ENCODE peak calls at places on chromosome X, in four cellular contexts. One of them, this sample, is unnamed.

GRCh38 chrX:86935988-86936387 is 581.6 kb upstream of the KLHL4 start:
- DNase-seq in HepG2: no peak
- DNase-seq in GM12878: no peak
- DNase-seq in H1: no peak
- DNase-seq in this sample: no peak

GRCh38 chrX:112147206-112147605 is 64.6 kb upstream of the TRPC5 start:
- DNase-seq in HepG2: no peak
- DNase-seq in GM12878: no peak
- DNase-seq in H1: peak; percentile 45
- DNase-seq in this sample: peak; percentile 22

GRCh38 chrX:11386001-11386523 is 92.8 kb downstream of the AMELX start:
- DNase-seq in HepG2: no peak
- DNase-seq in GM12878: no peak
- DNase-seq in H1: no peak
- DNase-seq in this sample: no peak

GRCh38 chrX:14673764-14674163 is 144.4 kb downstream of the GLRA2 start:
- DNase-seq in HepG2: peak; percentile 39
- DNase-seq in GM12878: peak; percentile 70
- DNase-seq in H1: no peak
- DNase-seq in this sample: no peak

GRCh38 chrX:2513120-2513664 is 12.4 kb upstream of the DHRSX start:
- DNase-seq in HepG2: no peak
- DNase-seq in GM12878: no peak
- DNase-seq in H1: no peak
- DNase-seq in this sample: no peak

GRCh38 chrX:23478056-23478455 is 143.4 kb downstream of the PTCHD1 start:
- DNase-seq in HepG2: no peak
- DNase-seq in GM12878: no peak
- DNase-seq in H1: no peak
- DNase-seq in this sample: no peak

GRCh38 chrX:22135171-22135711 is 103.1 kb downstream of the PHEX start:
- DNase-seq in HepG2: no peak
- DNase-seq in GM12878: no peak
- DNase-seq in H1: no peak
- DNase-seq in this sample: no peak

GRCh38 chrX:5976332-5976731 is 252.3 kb downstream of the NLGN4X start:
- DNase-seq in HepG2: no peak
- DNase-seq in GM12878: no peak
- DNase-seq in H1: no peak
- DNase-seq in this sample: no peak

GRCh38 chrX:66110112-66110511 is 53.9 kb upstream of the HEPH start:
- DNase-seq in HepG2: no peak
- DNase-seq in GM12878: no peak
- DNase-seq in H1: no peak
- DNase-seq in this sample: no peak

GRCh38 chrX:15973941-15974340 is 119.3 kb upstream of the AP1S2 start:
- DNase-seq in HepG2: no peak
- DNase-seq in GM12878: no peak
- DNase-seq in H1: no peak
- DNase-seq in this sample: no peak

GRCh38 chrX:85052636-85053343 is 49.1 kb downstream of the APOOL start:
- DNase-seq in HepG2: no peak
- DNase-seq in GM12878: no peak
- DNase-seq in H1: no peak
- DNase-seq in this sample: peak; percentile 2

GRCh38 chrX:46433892-46434291 is 111.3 kb downstream of the ZNF674 start:
- DNase-seq in HepG2: no peak
- DNase-seq in GM12878: no peak
- DNase-seq in H1: no peak
- DNase-seq in this sample: no peak

GRCh38 chrX:33178218-33178617 is 33.1 kb downstream of the DMD start:
- DNase-seq in HepG2: no peak
- DNase-seq in GM12878: no peak
- DNase-seq in H1: no peak
- DNase-seq in this sample: no peak

GRCh38 chrX:42739258-42739657 is 38.7 kb downstream of the PPP1R2C start:
- DNase-seq in HepG2: no peak
- DNase-seq in GM12878: no peak
- DNase-seq in H1: no peak
- DNase-seq in this sample: no peak

GRCh38 chrX:86002076-86002896 is 45.1 kb downstream of the CHM start:
- DNase-seq in HepG2: peak; percentile 83
- DNase-seq in GM12878: no peak
- DNase-seq in H1: peak; percentile 61
- DNase-seq in this sample: peak; percentile 71

GRCh38 chrX:44816369-44816768 is 27.5 kb upstream of the DUSP21 start:
- DNase-seq in HepG2: no peak
- DNase-seq in GM12878: no peak
- DNase-seq in H1: no peak
- DNase-seq in this sample: no peak

GRCh38 chrX:14528629-14529287 is 578 bp upstream of the GLRA2 start:
- DNase-seq in HepG2: peak; percentile 10
- DNase-seq in GM12878: peak; percentile 4
- DNase-seq in H1: peak; percentile 81
- DNase-seq in this sample: peak; percentile 70

GRCh38 chrX:20461576-20461975 is 194.9 kb upstream of the RPS6KA3 start:
- DNase-seq in HepG2: no peak
- DNase-seq in GM12878: no peak
- DNase-seq in H1: no peak
- DNase-seq in this sample: no peak

GRCh38 chrX:123803331-123803983 is 56.4 kb upstream of the XIAP start:
- DNase-seq in HepG2: peak; percentile 97
- DNase-seq in GM12878: no peak
- DNase-seq in H1: no peak
- DNase-seq in this sample: no peak

GRCh38 chrX:149568701-149569296 is 18.5 kb downstream of the MAGEA9B start:
- DNase-seq in HepG2: no peak
- DNase-seq in GM12878: no peak
- DNase-seq in H1: no peak
- DNase-seq in this sample: no peak

GRCh38 chrX:129641941-129642340 is 12.8 kb downstream of the APLN start:
- DNase-seq in HepG2: no peak
- DNase-seq in GM12878: no peak
- DNase-seq in H1: no peak
- DNase-seq in this sample: no peak

GRCh38 chrX:120653000-120653399 is 23.1 kb upstream of the C1GALT1C1 start:
- DNase-seq in HepG2: no peak
- DNase-seq in GM12878: no peak
- DNase-seq in H1: no peak
- DNase-seq in this sample: no peak

GRCh38 chrX:40065291-40066046 is 32.3 kb downstream of the BCOR start:
- DNase-seq in HepG2: no peak
- DNase-seq in GM12878: no peak
- DNase-seq in H1: no peak
- DNase-seq in this sample: no peak

GRCh38 chrX:129772796-129773431 is 6.8 kb upstream of the SASH3 start:
- DNase-seq in HepG2: no peak
- DNase-seq in GM12878: peak; percentile 91
- DNase-seq in H1: no peak
- DNase-seq in this sample: no peak

GRCh38 chrX:3526749-3527148 is 180.3 kb upstream of the MXRA5 start:
- DNase-seq in HepG2: no peak
- DNase-seq in GM12878: no peak
- DNase-seq in H1: no peak
- DNase-seq in this sample: no peak

GRCh38 chrX:115909017-115909416 is 261.5 kb upstream of the AGTR2 start:
- DNase-seq in HepG2: no peak
- DNase-seq in GM12878: no peak
- DNase-seq in H1: no peak
- DNase-seq in this sample: no peak
- H3K9ac ChIP-seq in HepG2: no peak overlapping the region
- H3K9ac ChIP-seq in GM12878: no peak overlapping the region
- H3K9ac ChIP-seq in H1: no peak overlapping the region
- H3K9ac ChIP-seq in this sample: no peak overlapping the region

GRCh38 chrX:131816551-131817136 is 206.5 kb upstream of the STK26 start:
- DNase-seq in HepG2: no peak
- DNase-seq in GM12878: peak; percentile 90
- DNase-seq in H1: no peak
- DNase-seq in this sample: no peak

GRCh38 chrX:131818297-131818936 is 204.7 kb upstream of the STK26 start:
- DNase-seq in HepG2: no peak
- DNase-seq in GM12878: no peak
- DNase-seq in H1: no peak
- DNase-seq in this sample: no peak

GRCh38 chrX:131812847-131813825 is 210.0 kb upstream of the STK26 start:
- DNase-seq in HepG2: no peak
- DNase-seq in GM12878: peak; percentile 92
- DNase-seq in H1: no peak
- DNase-seq in this sample: no peak
- TF ChIP-seq SUZ12 in HepG2: no peak
- TF ChIP-seq SUZ12 in GM12878: no peak
- TF ChIP-seq SUZ12 in H1: no peak
- TF ChIP-seq SUZ12 in this sample: no peak

DNA sequence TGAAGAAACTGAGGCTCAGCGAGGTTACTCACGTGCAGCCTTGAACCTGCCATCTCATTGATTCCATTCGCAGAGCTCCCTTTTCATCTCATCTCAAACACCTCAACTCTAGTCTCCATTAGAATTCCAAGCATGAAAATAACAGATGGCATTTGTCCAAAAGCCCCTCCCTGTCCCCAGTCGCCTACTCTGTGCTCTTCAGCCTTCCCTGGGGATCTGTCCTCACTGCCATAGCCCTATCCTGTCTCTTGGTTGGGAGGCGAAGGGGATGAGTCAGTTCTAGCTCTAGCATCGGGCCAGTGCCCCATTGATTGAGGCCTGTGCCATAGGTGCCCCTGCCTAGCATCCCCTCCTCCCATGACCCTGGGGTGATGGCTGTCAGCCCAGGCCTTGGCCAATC is 134.0 kb upstream of the PJA1 start:
- DNase-seq in HepG2: no peak
- DNase-seq in GM12878: no peak
- DNase-seq in H1: no peak
- DNase-seq in this sample: no peak
- H3K4me1 ChIP-seq in HepG2: no peaks in the 10 kb centered on the region
- H3K4me1 ChIP-seq in GM12878: no peaks in the 10 kb centered on the region
- H3K4me1 ChIP-seq in H1: no peaks in the 10 kb centered on the region
- H3K4me1 ChIP-seq in this sample: peaks cover 2% of the 10 kb centered on the region

DNA sequence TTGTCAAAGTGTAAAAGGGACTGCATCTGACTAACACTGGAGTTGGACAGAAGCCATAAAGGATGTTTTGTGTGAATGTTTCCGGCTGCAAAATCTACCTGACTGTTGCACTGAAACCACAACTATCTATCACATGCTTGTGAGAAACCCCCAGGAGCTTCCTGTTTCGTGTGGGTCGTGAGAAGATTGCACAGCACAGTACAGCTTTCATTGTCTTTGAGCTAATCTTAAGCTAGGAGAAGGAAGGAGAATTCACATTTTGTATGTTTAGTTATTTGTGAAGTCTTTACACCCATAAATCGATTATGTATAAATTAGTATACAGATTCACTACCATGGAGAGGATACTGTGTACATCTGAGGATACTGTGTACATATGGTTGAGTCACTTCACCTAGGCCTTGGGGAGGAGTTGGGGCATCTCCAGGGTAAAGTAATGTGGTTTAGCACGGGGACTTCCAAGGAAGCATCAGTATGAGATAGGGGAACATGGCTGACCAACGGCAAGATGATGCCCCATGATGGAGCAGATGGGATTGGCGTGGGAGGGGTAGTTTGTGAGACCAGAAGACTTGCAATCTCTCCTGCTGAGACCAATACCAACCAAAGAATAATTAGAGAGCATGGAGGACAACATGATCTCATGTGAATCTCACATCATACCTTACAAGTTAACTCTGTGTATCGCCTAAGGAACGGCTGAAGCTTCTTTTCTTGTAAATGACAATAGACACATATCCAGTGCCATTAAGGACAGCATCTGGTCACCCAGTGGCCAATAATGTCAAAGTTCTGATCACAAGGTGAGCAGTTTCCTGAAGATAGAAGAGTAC is 43.1 kb upstream of the FAM9C start:
- DNase-seq in HepG2: no peak
- DNase-seq in GM12878: peak; percentile 99
- DNase-seq in H1: no peak
- DNase-seq in this sample: no peak
- H3K9ac ChIP-seq in HepG2: no peak overlapping the region
- H3K9ac ChIP-seq in GM12878: peak overlapping the region; percentile 85
- H3K9ac ChIP-seq in H1: no peak overlapping the region
- H3K9ac ChIP-seq in this sample: no peak overlapping the region

GRCh38 chrX:17788439-17788838 is 51.1 kb downstream of the SCML1 start:
- DNase-seq in HepG2: peak; percentile 5
- DNase-seq in GM12878: no peak
- DNase-seq in H1: peak; percentile 55
- DNase-seq in this sample: peak; percentile 47
- TF ChIP-seq SUZ12 in HepG2: no peak
- TF ChIP-seq SUZ12 in GM12878: no peak
- TF ChIP-seq SUZ12 in H1: no peak
- TF ChIP-seq SUZ12 in this sample: no peak

GRCh38 chrX:154484255-154485149 is 1.9 kb downstream of the UBL4A start:
- DNase-seq in HepG2: no peak
- DNase-seq in GM12878: no peak
- DNase-seq in H1: no peak
- DNase-seq in this sample: no peak

GRCh38 chrX:154481195-154481594 is 2.1 kb upstream of the LAGE3 start:
- DNase-seq in HepG2: no peak
- DNase-seq in GM12878: no peak
- DNase-seq in H1: no peak
- DNase-seq in this sample: no peak

GRCh38 chrX:154483325-154483724 is 3.1 kb downstream of the UBL4A start:
- DNase-seq in HepG2: no peak
- DNase-seq in GM12878: no peak
- DNase-seq in H1: no peak
- DNase-seq in this sample: no peak

GRCh38 chrX:154482786-154483185 is 3.6 kb downstream of the UBL4A start:
- DNase-seq in HepG2: no peak
- DNase-seq in GM12878: no peak
- DNase-seq in H1: no peak
- DNase-seq in this sample: no peak

GRCh38 chrX:154481911-154482601 is 3.0 kb upstream of the LAGE3 start:
- DNase-seq in HepG2: no peak
- DNase-seq in GM12878: no peak
- DNase-seq in H1: no peak
- DNase-seq in this sample: no peak
- H3K4me1 ChIP-seq in HepG2: peaks cover 26% of the 10 kb centered on the region
- H3K4me1 ChIP-seq in GM12878: peaks cover 8% of the 10 kb centered on the region
- H3K4me1 ChIP-seq in H1: peaks cover 4% of the 10 kb centered on the region
- H3K4me1 ChIP-seq in this sample: no peaks in the 10 kb centered on the region

DNA sequence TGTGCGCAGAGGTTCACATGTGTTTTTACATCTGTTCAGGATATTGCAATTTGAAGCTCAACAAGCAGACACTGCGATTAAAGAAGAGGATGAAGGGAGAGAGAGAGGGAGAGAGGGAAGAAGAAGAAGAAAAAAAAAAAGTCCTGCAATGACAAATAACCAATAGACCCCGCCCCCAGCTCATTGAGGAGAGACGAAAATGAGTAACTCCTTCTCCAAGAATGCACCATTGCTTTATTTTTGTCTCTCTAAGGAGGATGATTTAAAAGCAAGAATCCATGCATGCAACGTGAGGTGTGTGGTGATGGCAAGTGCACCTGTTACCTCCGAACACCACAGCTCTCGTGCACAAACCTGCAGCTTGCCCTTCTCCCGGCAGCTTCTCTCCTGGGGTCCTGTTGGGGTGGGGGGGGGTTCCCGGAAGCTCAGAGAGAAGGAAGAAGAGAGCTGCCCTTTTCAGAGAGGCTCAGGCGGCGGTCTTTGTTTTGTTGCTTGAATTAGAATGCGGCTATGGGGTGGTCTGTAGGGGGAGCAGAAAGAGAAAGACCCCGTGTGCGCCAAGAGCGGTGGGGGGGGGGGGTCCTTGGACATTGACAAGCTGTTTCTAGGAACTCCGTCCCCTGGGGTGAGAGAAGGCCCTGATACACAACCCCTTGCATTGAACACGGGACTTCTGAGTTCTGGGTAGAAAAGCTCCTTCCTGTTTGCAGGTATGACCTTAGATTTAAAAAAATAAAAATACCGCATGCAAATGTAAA is 100.7 kb downstream of the CRLF2 start:
- DNase-seq in HepG2: no peak
- DNase-seq in GM12878: no peak
- DNase-seq in H1: peak; percentile 54
- DNase-seq in this sample: peak; percentile 91
- H3K9ac ChIP-seq in HepG2: no peak overlapping the region
- H3K9ac ChIP-seq in GM12878: no peak overlapping the region
- H3K9ac ChIP-seq in H1: no peak overlapping the region
- H3K9ac ChIP-seq in this sample: peak overlapping the region; percentile 29